ENCODE peak calls at places on chromosomes 1 and 21, in eight cellular contexts. One of them, this sample, is unnamed. For H3K4me1, the result is how much of the 10 kb centered on the place peaks cover.

GRCh38 chr21:44006656-44007055 is 5.5 kb upstream of the TRAPPC10 start:
- DNase-seq in stomach: no peak
- DNase-seq in vagina: no peak
- DNase-seq in upper lobe of left lung: no peak
- DNase-seq in suprapubic skin: no peak
- DNase-seq in H1: no peak
- DNase-seq in transverse colon: no peak
- DNase-seq in K562: no peak
- DNase-seq in this sample: no peak

GRCh38 chr1:55707196-55707595 is 492.0 kb upstream of the USP24 start:
- DNase-seq in stomach: no peak
- DNase-seq in vagina: peak
- DNase-seq in upper lobe of left lung: no peak
- DNase-seq in suprapubic skin: no peak
- DNase-seq in H1: no peak
- DNase-seq in transverse colon: no peak
- DNase-seq in K562: no peak
- DNase-seq in this sample: no peak

GRCh38 chr1:2527553-2527860 is 1.1 kb upstream of the PANK4 start:
- DNase-seq in stomach: no peak
- DNase-seq in vagina: no peak
- DNase-seq in upper lobe of left lung: peak
- DNase-seq in suprapubic skin: no peak
- DNase-seq in H1: no peak
- DNase-seq in transverse colon: no peak
- DNase-seq in K562: no peak
- DNase-seq in this sample: no peak

GRCh38 chr21:38504056-38504455 is 5.8 kb upstream of the ERG start:
- DNase-seq in stomach: no peak
- DNase-seq in vagina: no peak
- DNase-seq in upper lobe of left lung: no peak
- DNase-seq in suprapubic skin: no peak
- DNase-seq in H1: no peak
- DNase-seq in transverse colon: no peak
- DNase-seq in K562: no peak
- DNase-seq in this sample: no peak

GRCh38 chr1:97841369-97841768 is 79.5 kb downstream of the DPYD start:
- DNase-seq in stomach: no peak
- DNase-seq in vagina: no peak
- DNase-seq in upper lobe of left lung: no peak
- DNase-seq in suprapubic skin: no peak
- DNase-seq in H1: no peak
- DNase-seq in transverse colon: no peak
- DNase-seq in K562: no peak
- DNase-seq in this sample: no peak

GRCh38 chr1:207304710-207305151 is 16.7 kb upstream of the CD55 start:
- DNase-seq in stomach: no peak
- DNase-seq in vagina: no peak
- DNase-seq in upper lobe of left lung: no peak
- DNase-seq in suprapubic skin: no peak
- DNase-seq in H1: no peak
- DNase-seq in transverse colon: no peak
- DNase-seq in K562: no peak
- DNase-seq in this sample: no peak

GRCh38 chr1:2559509-2560298 is 3.5 kb downstream of the TNFRSF14 start:
- DNase-seq in stomach: no peak
- DNase-seq in vagina: no peak
- DNase-seq in upper lobe of left lung: peak
- DNase-seq in suprapubic skin: no peak
- DNase-seq in H1: no peak
- DNase-seq in transverse colon: no peak
- DNase-seq in K562: no peak
- DNase-seq in this sample: no peak

GRCh38 chr1:30965914-30966313 is 57.4 kb upstream of the SDC3 start:
- DNase-seq in stomach: no peak
- DNase-seq in vagina: no peak
- DNase-seq in upper lobe of left lung: no peak
- DNase-seq in suprapubic skin: no peak
- DNase-seq in H1: no peak
- DNase-seq in transverse colon: no peak
- DNase-seq in K562: no peak
- DNase-seq in this sample: no peak

GRCh38 chr1:64886877-64887276 is 79.5 kb downstream of the JAK1 start:
- DNase-seq in stomach: no peak
- DNase-seq in vagina: no peak
- DNase-seq in upper lobe of left lung: no peak
- DNase-seq in suprapubic skin: no peak
- DNase-seq in H1: no peak
- DNase-seq in transverse colon: no peak
- DNase-seq in K562: no peak
- DNase-seq in this sample: no peak

GRCh38 chr1:164950453-164951052 is 391.6 kb downstream of the PBX1 start:
- DNase-seq in stomach: no peak
- DNase-seq in vagina: no peak
- DNase-seq in upper lobe of left lung: no peak
- DNase-seq in suprapubic skin: no peak
- DNase-seq in H1: no peak
- DNase-seq in transverse colon: no peak
- DNase-seq in K562: no peak
- DNase-seq in this sample: no peak

GRCh38 chr1:233897325-233898162 is 6.9 kb upstream of the SLC35F3 start:
- DNase-seq in stomach: no peak
- DNase-seq in vagina: no peak
- DNase-seq in upper lobe of left lung: no peak
- DNase-seq in suprapubic skin: no peak
- DNase-seq in H1: no peak
- DNase-seq in transverse colon: no peak
- DNase-seq in K562: no peak
- DNase-seq in this sample: no peak

GRCh38 chr1:56411484-56412180 is 167.7 kb downstream of the PLPP3 start:
- DNase-seq in stomach: no peak
- DNase-seq in vagina: no peak
- DNase-seq in upper lobe of left lung: no peak
- DNase-seq in suprapubic skin: no peak
- DNase-seq in H1: no peak
- DNase-seq in transverse colon: no peak
- DNase-seq in K562: no peak
- DNase-seq in this sample: no peak

GRCh38 chr1:98068016-98068415 is 147.2 kb upstream of the DPYD start:
- DNase-seq in stomach: no peak
- DNase-seq in vagina: no peak
- DNase-seq in upper lobe of left lung: no peak
- DNase-seq in suprapubic skin: no peak
- DNase-seq in H1: no peak
- DNase-seq in transverse colon: no peak
- DNase-seq in K562: no peak
- DNase-seq in this sample: no peak

GRCh38 chr1:110136911-110137310 is 13.4 kb upstream of the SLC6A17 start:
- DNase-seq in stomach: peak
- DNase-seq in vagina: no peak
- DNase-seq in upper lobe of left lung: no peak
- DNase-seq in suprapubic skin: no peak
- DNase-seq in H1: peak
- DNase-seq in transverse colon: no peak
- DNase-seq in K562: no peak
- DNase-seq in this sample: no peak

DNA sequence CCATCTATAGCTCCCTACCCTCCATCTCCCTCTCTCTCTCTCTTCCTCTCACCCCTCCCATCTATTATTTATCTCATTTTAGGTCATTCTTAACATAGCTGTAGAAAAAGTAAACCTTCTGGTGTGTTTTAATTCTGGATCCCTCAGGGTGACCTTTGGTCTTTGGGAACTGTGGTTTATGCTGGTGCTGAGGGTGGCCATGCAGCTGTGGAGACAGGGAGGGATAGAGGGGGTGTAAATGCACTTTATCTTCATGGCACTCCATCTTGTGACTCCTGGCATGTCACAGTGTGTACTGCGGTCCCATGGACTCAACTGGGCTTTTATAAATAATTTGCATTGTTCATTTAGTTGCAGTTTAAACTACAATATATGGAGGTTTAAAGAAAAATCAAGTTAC is 50.2 kb upstream of the RUNX1 start:
- DNase-seq in stomach: no peak
- DNase-seq in vagina: no peak
- DNase-seq in upper lobe of left lung: no peak
- DNase-seq in suprapubic skin: no peak
- DNase-seq in H1: no peak
- DNase-seq in transverse colon: no peak
- DNase-seq in K562: no peak
- DNase-seq in this sample: no peak
- H3K4me1 ChIP-seq in stomach: under half
- H3K4me1 ChIP-seq in vagina: under half
- H3K4me1 ChIP-seq in upper lobe of left lung: under half
- H3K4me1 ChIP-seq in suprapubic skin: under half
- H3K4me1 ChIP-seq in H1: under half
- H3K4me1 ChIP-seq in transverse colon: under half
- H3K4me1 ChIP-seq in K562: under half
- H3K4me1 ChIP-seq in this sample: under half

GRCh38 chr1:24743404-24744211 is 1.6 kb upstream of the CLIC4 start:
- DNase-seq in stomach: peak
- DNase-seq in vagina: no peak
- DNase-seq in upper lobe of left lung: no peak
- DNase-seq in suprapubic skin: peak
- DNase-seq in H1: no peak
- DNase-seq in transverse colon: no peak
- DNase-seq in K562: no peak
- DNase-seq in this sample: no peak
- TF ChIP-seq POLR2A in stomach: no peak
- TF ChIP-seq POLR2A in vagina: no peak
- TF ChIP-seq POLR2A in upper lobe of left lung: no peak
- TF ChIP-seq POLR2A in suprapubic skin: no peak
- TF ChIP-seq POLR2A in H1: no peak
- TF ChIP-seq POLR2A in transverse colon: no peak
- TF ChIP-seq POLR2A in K562: no peak
- TF ChIP-seq POLR2A in this sample: no peak

GRCh38 chr1:175219774-175220173 is 27.2 kb upstream of the KIAA0040 start:
- DNase-seq in stomach: no peak
- DNase-seq in vagina: no peak
- DNase-seq in upper lobe of left lung: no peak
- DNase-seq in suprapubic skin: no peak
- DNase-seq in H1: no peak
- DNase-seq in transverse colon: no peak
- DNase-seq in K562: no peak
- DNase-seq in this sample: no peak

GRCh38 chr1:175218132-175218531 is 25.6 kb upstream of the KIAA0040 start:
- DNase-seq in stomach: no peak
- DNase-seq in vagina: no peak
- DNase-seq in upper lobe of left lung: no peak
- DNase-seq in suprapubic skin: no peak
- DNase-seq in H1: no peak
- DNase-seq in transverse colon: no peak
- DNase-seq in K562: no peak
- DNase-seq in this sample: no peak

GRCh38 chr1:175217674-175218073 is 25.1 kb upstream of the KIAA0040 start:
- DNase-seq in stomach: no peak
- DNase-seq in vagina: no peak
- DNase-seq in upper lobe of left lung: no peak
- DNase-seq in suprapubic skin: no peak
- DNase-seq in H1: no peak
- DNase-seq in transverse colon: no peak
- DNase-seq in K562: no peak
- DNase-seq in this sample: no peak

GRCh38 chr1:175220853-175221547 is 28.4 kb upstream of the KIAA0040 start:
- DNase-seq in stomach: no peak
- DNase-seq in vagina: no peak
- DNase-seq in upper lobe of left lung: no peak
- DNase-seq in suprapubic skin: no peak
- DNase-seq in H1: peak
- DNase-seq in transverse colon: no peak
- DNase-seq in K562: no peak
- DNase-seq in this sample: no peak

GRCh38 chr1:175218786-175219447 is 26.3 kb upstream of the KIAA0040 start:
- DNase-seq in stomach: no peak
- DNase-seq in vagina: no peak
- DNase-seq in upper lobe of left lung: no peak
- DNase-seq in suprapubic skin: no peak
- DNase-seq in H1: no peak
- DNase-seq in transverse colon: no peak
- DNase-seq in K562: no peak
- DNase-seq in this sample: no peak
- TF ChIP-seq POLR2AphosphoS5 in stomach: no peak
- TF ChIP-seq POLR2AphosphoS5 in vagina: no peak
- TF ChIP-seq POLR2AphosphoS5 in upper lobe of left lung: no peak
- TF ChIP-seq POLR2AphosphoS5 in suprapubic skin: no peak
- TF ChIP-seq POLR2AphosphoS5 in H1: no peak
- TF ChIP-seq POLR2AphosphoS5 in transverse colon: no peak
- TF ChIP-seq POLR2AphosphoS5 in K562: no peak
- TF ChIP-seq POLR2AphosphoS5 in this sample: no peak

DNA sequence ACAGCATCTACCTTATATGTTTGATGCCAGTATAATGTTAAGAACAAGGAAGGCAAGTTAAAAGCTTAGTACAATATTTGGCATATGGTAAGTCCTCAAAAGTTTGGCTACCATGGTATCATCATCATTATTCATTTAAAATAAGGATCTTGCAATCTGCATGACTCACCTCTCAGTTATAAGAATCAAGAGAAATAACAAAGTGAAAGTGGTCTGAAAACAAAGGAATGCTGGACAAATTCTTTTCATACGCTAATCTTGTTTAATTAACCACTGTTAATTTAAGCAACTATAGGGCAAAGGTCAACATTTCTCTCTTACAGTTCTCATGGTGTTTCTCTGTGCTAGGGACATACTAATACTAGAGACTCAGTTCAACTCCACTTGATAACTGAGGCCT is 13.0 kb upstream of the CLDN19 start:
- DNase-seq in stomach: no peak
- DNase-seq in vagina: no peak
- DNase-seq in upper lobe of left lung: no peak
- DNase-seq in suprapubic skin: no peak
- DNase-seq in H1: no peak
- DNase-seq in transverse colon: no peak
- DNase-seq in K562: no peak
- DNase-seq in this sample: no peak
- H3K4me1 ChIP-seq in stomach: under half
- H3K4me1 ChIP-seq in vagina: under half
- H3K4me1 ChIP-seq in upper lobe of left lung: under half
- H3K4me1 ChIP-seq in suprapubic skin: under half
- H3K4me1 ChIP-seq in H1: under half
- H3K4me1 ChIP-seq in transverse colon: under half
- H3K4me1 ChIP-seq in K562: under half
- H3K4me1 ChIP-seq in this sample: under half